ENCODE peak calls at places on chromosomes 11 and 22, in seven cellular contexts. One of them, this sample, is unnamed.

GRCh38 chr11:6170226-6170625 is at the start of gene OR52B2:
- DNase-seq in Panc1: no peak
- DNase-seq in SK-N-SH: no peak
- DNase-seq in K562: no peak
- DNase-seq in GM12878: no peak
- DNase-seq in HepG2: no peak
- DNase-seq in H1: no peak
- DNase-seq in this sample: no peak

GRCh38 chr11:95058622-95059021 is 8.1 kb upstream of the SRSF8 start:
- DNase-seq in K562: no peak
- DNase-seq in GM12878: no peak
- DNase-seq in Panc1: no peak
- DNase-seq in HepG2: no peak
- DNase-seq in H1: no peak
- DNase-seq in SK-N-SH: no peak
- DNase-seq in this sample: no peak

GRCh38 chr11:32847511-32847910 is 17.8 kb downstream of the PRRG4 start:
- DNase-seq in H1: no peak
- DNase-seq in HepG2: no peak
- DNase-seq in SK-N-SH: no peak
- DNase-seq in K562: no peak
- DNase-seq in Panc1: no peak
- DNase-seq in GM12878: no peak
- DNase-seq in this sample: no peak

GRCh38 chr22:37449281-37449680 is 22.0 kb upstream of the ELFN2 start:
- DNase-seq in K562: no peak
- DNase-seq in Panc1: no peak
- DNase-seq in HepG2: no peak
- DNase-seq in GM12878: no peak
- DNase-seq in H1: no peak
- DNase-seq in SK-N-SH: no peak
- DNase-seq in this sample: no peak

GRCh38 chr22:19691721-19692341 is 22.5 kb upstream of the SEPTIN5 start:
- DNase-seq in GM12878: no peak
- DNase-seq in Panc1: no peak
- DNase-seq in H1: no peak
- DNase-seq in SK-N-SH: no peak
- DNase-seq in HepG2: no peak
- DNase-seq in K562: peak
- DNase-seq in this sample: peak

GRCh38 chr11:121551463-121551862 is 98.7 kb upstream of the SORL1-AS1 start:
- DNase-seq in H1: no peak
- DNase-seq in GM12878: no peak
- DNase-seq in K562: no peak
- DNase-seq in SK-N-SH: no peak
- DNase-seq in HepG2: no peak
- DNase-seq in Panc1: no peak
- DNase-seq in this sample: no peak

GRCh38 chr11:9138612-9139579 is 47.5 kb upstream of the SCUBE2 start:
- DNase-seq in H1: no peak
- DNase-seq in Panc1: peak
- DNase-seq in SK-N-SH: no peak
- DNase-seq in HepG2: peak
- DNase-seq in K562: no peak
- DNase-seq in GM12878: no peak
- DNase-seq in this sample: peak

GRCh38 chr11:96213500-96213899 is 129.5 kb downstream of the MAML2 start:
- DNase-seq in HepG2: no peak
- DNase-seq in K562: peak
- DNase-seq in H1: no peak
- DNase-seq in SK-N-SH: no peak
- DNase-seq in GM12878: no peak
- DNase-seq in Panc1: no peak
- DNase-seq in this sample: no peak

GRCh38 chr22:23256986-23257888 is 76.9 kb downstream of the BCR start:
- DNase-seq in SK-N-SH: no peak
- DNase-seq in H1: no peak
- DNase-seq in HepG2: no peak
- DNase-seq in GM12878: no peak
- DNase-seq in K562: peak
- DNase-seq in Panc1: no peak
- DNase-seq in this sample: no peak

GRCh38 chr11:100963375-100963774 is 166.2 kb downstream of the PGR start:
- DNase-seq in Panc1: no peak
- DNase-seq in GM12878: no peak
- DNase-seq in K562: no peak
- DNase-seq in HepG2: no peak
- DNase-seq in SK-N-SH: no peak
- DNase-seq in H1: no peak
- DNase-seq in this sample: no peak

GRCh38 chr11:119205080-119205479 is 1.1 kb upstream of the CBL start:
- DNase-seq in HepG2: no peak
- DNase-seq in SK-N-SH: no peak
- DNase-seq in H1: no peak
- DNase-seq in K562: peak
- DNase-seq in Panc1: no peak
- DNase-seq in GM12878: no peak
- DNase-seq in this sample: no peak

GRCh38 chr11:105619556-105619955 is 9.7 kb downstream of the GRIA4 start:
- DNase-seq in HepG2: no peak
- DNase-seq in H1: no peak
- DNase-seq in Panc1: no peak
- DNase-seq in SK-N-SH: no peak
- DNase-seq in GM12878: no peak
- DNase-seq in K562: no peak
- DNase-seq in this sample: no peak

GRCh38 chr11:112073941-112074811 is at the start of the genes NKAPD1 and PIH1D2:
- DNase-seq in H1: peak
- DNase-seq in SK-N-SH: peak
- DNase-seq in Panc1: peak
- DNase-seq in K562: peak
- DNase-seq in GM12878: peak
- DNase-seq in HepG2: peak
- DNase-seq in this sample: peak

GRCh38 chr11:114439229-114440120 is at the start of gene REXO2:
- DNase-seq in GM12878: peak
- DNase-seq in K562: peak
- DNase-seq in SK-N-SH: peak
- DNase-seq in Panc1: peak
- DNase-seq in HepG2: peak
- DNase-seq in H1: peak
- DNase-seq in this sample: peak

GRCh38 chr11:121451178-121451981 is 734 bp upstream of the SORL1 start:
- DNase-seq in HepG2: peak
- DNase-seq in Panc1: no peak
- DNase-seq in K562: no peak
- DNase-seq in H1: no peak
- DNase-seq in GM12878: no peak
- DNase-seq in SK-N-SH: no peak
- DNase-seq in this sample: no peak

GRCh38 chr22:31229402-31230140 is 17.5 kb downstream of the LIMK2 start:
- DNase-seq in K562: peak
- DNase-seq in H1: no peak
- DNase-seq in GM12878: no peak
- DNase-seq in HepG2: no peak
- DNase-seq in SK-N-SH: peak
- DNase-seq in Panc1: no peak
- DNase-seq in this sample: no peak

GRCh38 chr11:69000831-69001245 is 12.2 kb downstream of the MRGPRF start:
- DNase-seq in SK-N-SH: peak
- DNase-seq in GM12878: no peak
- DNase-seq in H1: no peak
- DNase-seq in HepG2: peak
- DNase-seq in K562: no peak
- DNase-seq in Panc1: peak
- DNase-seq in this sample: peak

GRCh38 chr11:111541209-111542061 is 915 bp downstream of the LAYN start:
- DNase-seq in Panc1: no peak
- DNase-seq in HepG2: no peak
- DNase-seq in K562: no peak
- DNase-seq in GM12878: no peak
- DNase-seq in H1: no peak
- DNase-seq in SK-N-SH: peak
- DNase-seq in this sample: no peak

DNA sequence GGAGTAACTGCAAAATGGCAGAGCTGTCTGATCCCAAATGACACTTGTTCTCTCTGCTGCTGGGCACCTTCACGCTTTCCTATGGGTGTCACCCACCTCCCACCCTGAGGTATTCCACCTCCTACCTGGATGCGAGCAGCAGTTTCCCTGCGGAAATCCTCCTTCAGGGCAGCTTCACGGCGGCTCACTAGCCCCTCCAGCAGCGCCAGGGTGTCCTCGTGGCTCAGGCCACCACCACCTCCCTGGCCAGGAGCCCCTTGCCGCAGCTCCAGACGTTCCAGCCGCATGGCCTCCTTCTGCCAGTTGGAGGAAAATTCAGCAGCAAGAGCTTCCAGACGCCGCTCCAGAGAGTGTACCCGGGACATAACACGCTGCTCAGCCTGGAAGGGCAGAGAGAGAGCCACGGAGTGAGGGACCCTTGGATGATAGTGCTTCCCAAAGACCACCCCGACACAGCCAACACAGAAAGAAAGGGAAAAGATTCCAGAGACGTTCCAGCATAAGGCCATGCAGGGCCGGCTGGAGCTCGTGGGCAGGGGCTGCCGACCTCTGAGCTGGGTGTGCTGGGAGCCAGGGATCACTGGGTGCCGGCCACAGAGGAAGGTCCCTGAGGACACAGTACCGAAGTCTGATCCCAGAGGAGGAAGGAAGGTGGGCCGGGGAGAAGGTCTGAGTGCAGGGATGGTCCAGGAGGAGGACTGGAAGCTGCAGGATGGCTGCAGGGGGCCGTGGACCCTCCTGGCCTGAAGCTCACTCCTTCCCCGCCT is 13.4 kb downstream of the SUN2 start:
- DNase-seq in HepG2: no peak
- DNase-seq in GM12878: no peak
- DNase-seq in SK-N-SH: no peak
- DNase-seq in H1: no peak
- DNase-seq in Panc1: no peak
- DNase-seq in K562: no peak
- DNase-seq in this sample: no peak
- TF ChIP-seq SIN3A in HepG2: no peak
- TF ChIP-seq SIN3A in GM12878: no peak
- TF ChIP-seq SIN3A in SK-N-SH: no peak
- TF ChIP-seq SIN3A in H1: no peak
- TF ChIP-seq SIN3A in Panc1: no peak
- TF ChIP-seq SIN3A in K562: no peak
- TF ChIP-seq SIN3A in this sample: no peak

DNA sequence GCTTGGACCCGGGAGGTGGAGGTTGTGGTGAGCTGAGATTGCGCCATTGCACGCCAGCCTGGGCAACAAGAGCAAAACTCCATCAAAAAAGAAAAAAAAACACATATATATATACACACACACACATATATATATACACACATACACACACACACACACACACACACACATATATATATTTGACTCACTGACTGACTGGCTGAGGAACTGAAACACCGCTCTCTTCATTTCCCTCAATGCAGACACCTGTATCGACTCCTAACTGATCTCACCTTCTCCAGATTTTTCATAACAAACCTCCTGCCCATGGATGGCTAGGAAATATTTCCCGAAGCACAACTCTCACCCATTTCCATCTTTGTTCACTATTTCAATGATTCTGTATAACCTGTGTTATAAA is 140.7 kb upstream of the ANO3 start:
- DNase-seq in H1: no peak
- DNase-seq in HepG2: no peak
- DNase-seq in Panc1: no peak
- DNase-seq in K562: no peak
- DNase-seq in SK-N-SH: no peak
- DNase-seq in GM12878: no peak
- DNase-seq in this sample: no peak
- TF ChIP-seq SIN3A in H1: no peak
- TF ChIP-seq SIN3A in HepG2: no peak
- TF ChIP-seq SIN3A in Panc1: no peak
- TF ChIP-seq SIN3A in K562: no peak
- TF ChIP-seq SIN3A in SK-N-SH: no peak
- TF ChIP-seq SIN3A in GM12878: no peak
- TF ChIP-seq SIN3A in this sample: no peak

GRCh38 chr11:61077936-61078335 is 24.4 kb upstream of the CD5 start:
- DNase-seq in GM12878: no peak
- DNase-seq in K562: no peak
- DNase-seq in H1: no peak
- DNase-seq in SK-N-SH: no peak
- DNase-seq in Panc1: no peak
- DNase-seq in HepG2: no peak
- DNase-seq in this sample: no peak

GRCh38 chr11:61076506-61077304 is 25.6 kb upstream of the CD5 start:
- DNase-seq in K562: no peak
- DNase-seq in HepG2: no peak
- DNase-seq in GM12878: no peak
- DNase-seq in SK-N-SH: no peak
- DNase-seq in H1: no peak
- DNase-seq in Panc1: no peak
- DNase-seq in this sample: no peak

GRCh38 chr11:61079416-61080150 is 22.7 kb upstream of the CD5 start:
- DNase-seq in SK-N-SH: no peak
- DNase-seq in K562: no peak
- DNase-seq in HepG2: no peak
- DNase-seq in H1: no peak
- DNase-seq in Panc1: no peak
- DNase-seq in GM12878: no peak
- DNase-seq in this sample: no peak

GRCh38 chr11:61072316-61073109 is 29.8 kb upstream of the CD5 start:
- DNase-seq in H1: no peak
- DNase-seq in Panc1: no peak
- DNase-seq in K562: no peak
- DNase-seq in SK-N-SH: no peak
- DNase-seq in GM12878: no peak
- DNase-seq in HepG2: no peak
- DNase-seq in this sample: no peak

DNA sequence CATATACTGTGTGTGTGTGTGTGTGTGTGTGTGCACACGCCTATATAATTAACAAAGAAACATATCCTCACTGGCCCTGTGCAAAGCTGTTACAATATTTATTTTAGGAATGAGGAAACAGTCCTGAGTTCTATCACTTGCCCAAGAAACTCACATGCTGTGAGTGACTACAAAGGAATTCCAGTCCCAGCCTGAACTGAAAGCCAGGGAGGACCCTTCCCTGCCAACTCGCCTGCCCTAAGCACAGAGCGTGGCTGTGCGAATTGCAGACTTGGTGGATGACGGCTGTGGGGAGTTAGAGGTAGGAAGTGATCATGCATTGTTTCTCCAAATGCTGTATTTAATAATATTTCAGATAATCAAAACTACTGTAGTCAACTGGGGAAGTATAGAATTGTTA is 26.4 kb upstream of the CD5 start:
- DNase-seq in Panc1: no peak
- DNase-seq in GM12878: no peak
- DNase-seq in H1: no peak
- DNase-seq in K562: no peak
- DNase-seq in SK-N-SH: no peak
- DNase-seq in HepG2: peak
- DNase-seq in this sample: no peak
- TF ChIP-seq SIN3A in Panc1: no peak
- TF ChIP-seq SIN3A in GM12878: no peak
- TF ChIP-seq SIN3A in H1: no peak
- TF ChIP-seq SIN3A in K562: no peak
- TF ChIP-seq SIN3A in SK-N-SH: no peak
- TF ChIP-seq SIN3A in HepG2: no peak
- TF ChIP-seq SIN3A in this sample: no peak

GRCh38 chr11:18768472-18768901 is 23.1 kb downstream of the PTPN5 start:
- DNase-seq in K562: no peak
- DNase-seq in SK-N-SH: no peak
- DNase-seq in H1: no peak
- DNase-seq in Panc1: no peak
- DNase-seq in GM12878: peak
- DNase-seq in HepG2: no peak
- DNase-seq in this sample: no peak
- TF ChIP-seq SIN3A in K562: no peak
- TF ChIP-seq SIN3A in SK-N-SH: no peak
- TF ChIP-seq SIN3A in H1: no peak
- TF ChIP-seq SIN3A in Panc1: no peak
- TF ChIP-seq SIN3A in GM12878: no peak
- TF ChIP-seq SIN3A in HepG2: no peak
- TF ChIP-seq SIN3A in this sample: no peak